ENCODE peak calls at places on chromosome 10, in four cellular contexts. One of them, this sample, is unnamed.

GRCh38 chr10:119542990-119543813 is 683 bp upstream of the RGS10 start:
- DNase-seq in mesenchymal stem cell: peak; percentile 65
- DNase-seq in IMR-90: peak; percentile 49
- DNase-seq in H9: peak; percentile 61
- DNase-seq in this sample: peak; percentile 44

GRCh38 chr10:4704034-4704545 is 121.9 kb upstream of the AKR1E2 start:
- DNase-seq in H9: no peak
- DNase-seq in mesenchymal stem cell: peak; percentile 84
- DNase-seq in IMR-90: peak; percentile 93
- DNase-seq in this sample: no peak

GRCh38 chr10:76127984-76128589 is 696.7 kb downstream of the LRMDA start:
- DNase-seq in H9: no peak
- DNase-seq in mesenchymal stem cell: no peak
- DNase-seq in IMR-90: peak; percentile 13
- DNase-seq in this sample: no peak

GRCh38 chr10:117539271-117539876 is 3.2 kb upstream of the EMX2 start:
- DNase-seq in IMR-90: no peak
- DNase-seq in H9: no peak
- DNase-seq in mesenchymal stem cell: no peak
- DNase-seq in this sample: no peak

GRCh38 chr10:86262671-86263165 is 103.9 kb downstream of the GRID1 start:
- DNase-seq in mesenchymal stem cell: no peak
- DNase-seq in IMR-90: no peak
- DNase-seq in H9: peak; percentile 46
- DNase-seq in this sample: no peak

GRCh38 chr10:49798275-49798674 is 36.2 kb upstream of the OGDHL start:
- DNase-seq in H9: no peak
- DNase-seq in IMR-90: no peak
- DNase-seq in mesenchymal stem cell: no peak
- DNase-seq in this sample: no peak

GRCh38 chr10:4983615-4984216 is 19.9 kb downstream of the AKR1C2 start:
- DNase-seq in H9: no peak
- DNase-seq in mesenchymal stem cell: no peak
- DNase-seq in IMR-90: no peak
- DNase-seq in this sample: no peak

GRCh38 chr10:18635995-18636394 is 15.4 kb downstream of the NSUN6 start:
- DNase-seq in mesenchymal stem cell: no peak
- DNase-seq in IMR-90: no peak
- DNase-seq in H9: no peak
- DNase-seq in this sample: no peak

GRCh38 chr10:60456053-60456452 is 66.4 kb upstream of the ANK3 start:
- DNase-seq in H9: peak; percentile 57
- DNase-seq in IMR-90: peak; percentile 27
- DNase-seq in mesenchymal stem cell: peak; percentile 21
- DNase-seq in this sample: no peak

GRCh38 chr10:104045151-104046089 is 40.3 kb downstream of the COL17A1 start:
- DNase-seq in mesenchymal stem cell: peak; percentile 73
- DNase-seq in H9: peak; percentile 83
- DNase-seq in IMR-90: peak; percentile 76
- DNase-seq in this sample: peak; percentile 66

GRCh38 chr10:86443069-86443468 is 76.5 kb upstream of the GRID1 start:
- DNase-seq in IMR-90: peak; percentile 82
- DNase-seq in mesenchymal stem cell: peak; percentile 44
- DNase-seq in H9: no peak
- DNase-seq in this sample: no peak

GRCh38 chr10:105700327-105700726 is 1059.2 kb downstream of the SORCS3 start:
- DNase-seq in IMR-90: no peak
- DNase-seq in mesenchymal stem cell: no peak
- DNase-seq in H9: no peak
- DNase-seq in this sample: no peak

GRCh38 chr10:49138361-49138891 is 4.6 kb upstream of the FAM170B start:
- DNase-seq in IMR-90: peak; percentile 87
- DNase-seq in mesenchymal stem cell: peak; percentile 75
- DNase-seq in H9: no peak
- DNase-seq in this sample: no peak

GRCh38 chr10:119686465-119687191 is 35.4 kb downstream of the BAG3 start:
- DNase-seq in H9: peak; percentile 86
- DNase-seq in IMR-90: peak; percentile 89
- DNase-seq in mesenchymal stem cell: peak; percentile 82
- DNase-seq in this sample: peak; percentile 74

GRCh38 chr10:71262027-71262426 is 49.7 kb downstream of the UNC5B start:
- DNase-seq in mesenchymal stem cell: no peak
- DNase-seq in IMR-90: no peak
- DNase-seq in H9: no peak
- DNase-seq in this sample: no peak

GRCh38 chr10:30062090-30062489 is 2.7 kb upstream of the JCAD start:
- DNase-seq in IMR-90: peak; percentile 97
- DNase-seq in mesenchymal stem cell: peak; percentile 95
- DNase-seq in H9: no peak
- DNase-seq in this sample: no peak

GRCh38 chr10:48567346-48567745 is 37.5 kb downstream of the ARHGAP22 start:
- DNase-seq in H9: peak; percentile 9
- DNase-seq in mesenchymal stem cell: no peak
- DNase-seq in IMR-90: no peak
- DNase-seq in this sample: no peak

GRCh38 chr10:32346134-32346550 is 816 bp downstream of the EPC1 start:
- DNase-seq in mesenchymal stem cell: peak; percentile 96
- DNase-seq in H9: peak; percentile 97
- DNase-seq in IMR-90: peak; percentile 94
- DNase-seq in this sample: peak; percentile 94

GRCh38 chr10:78028438-78029293 is 649 bp downstream of the POLR3A start:
- DNase-seq in IMR-90: peak; percentile 57
- DNase-seq in H9: no peak
- DNase-seq in mesenchymal stem cell: peak; percentile 75
- DNase-seq in this sample: peak; percentile 20

GRCh38 chr10:89637108-89637507 is 7.9 kb downstream of the PANK1 start:
- DNase-seq in H9: no peak
- DNase-seq in mesenchymal stem cell: no peak
- DNase-seq in IMR-90: no peak
- DNase-seq in this sample: no peak
- H2AK5ac ChIP-seq in H9: no peak overlapping the region
- H2AK5ac ChIP-seq in mesenchymal stem cell: no peak overlapping the region
- H2AK5ac ChIP-seq in IMR-90: no peak overlapping the region
- H2AK5ac ChIP-seq in this sample: no peak overlapping the region

GRCh38 chr10:112898540-112899395 is 51.3 kb upstream of the TCF7L2 start:
- DNase-seq in IMR-90: peak; percentile 80
- DNase-seq in mesenchymal stem cell: peak; percentile 62
- DNase-seq in H9: peak; percentile 95
- DNase-seq in this sample: peak; percentile 53
- H2AFZ ChIP-seq in IMR-90: peak overlapping the region; percentile 90
- H2AFZ ChIP-seq in mesenchymal stem cell: peak overlapping the region; percentile 36
- H2AFZ ChIP-seq in H9: no peak overlapping the region
- H2AFZ ChIP-seq in this sample: peak overlapping the region; percentile 84

GRCh38 chr10:97175586-97175985 is 10.2 kb downstream of the SLIT1 start:
- DNase-seq in H9: no peak
- DNase-seq in IMR-90: no peak
- DNase-seq in mesenchymal stem cell: no peak
- DNase-seq in this sample: no peak

GRCh38 chr10:97174937-97175336 is 10.8 kb downstream of the SLIT1 start:
- DNase-seq in mesenchymal stem cell: no peak
- DNase-seq in IMR-90: no peak
- DNase-seq in H9: no peak
- DNase-seq in this sample: no peak

GRCh38 chr10:97178074-97178473 is 7.7 kb downstream of the SLIT1 start:
- DNase-seq in mesenchymal stem cell: no peak
- DNase-seq in IMR-90: no peak
- DNase-seq in H9: no peak
- DNase-seq in this sample: no peak

GRCh38 chr10:97174276-97174775 is 11.4 kb downstream of the SLIT1 start:
- DNase-seq in H9: no peak
- DNase-seq in IMR-90: no peak
- DNase-seq in mesenchymal stem cell: no peak
- DNase-seq in this sample: no peak

DNA sequence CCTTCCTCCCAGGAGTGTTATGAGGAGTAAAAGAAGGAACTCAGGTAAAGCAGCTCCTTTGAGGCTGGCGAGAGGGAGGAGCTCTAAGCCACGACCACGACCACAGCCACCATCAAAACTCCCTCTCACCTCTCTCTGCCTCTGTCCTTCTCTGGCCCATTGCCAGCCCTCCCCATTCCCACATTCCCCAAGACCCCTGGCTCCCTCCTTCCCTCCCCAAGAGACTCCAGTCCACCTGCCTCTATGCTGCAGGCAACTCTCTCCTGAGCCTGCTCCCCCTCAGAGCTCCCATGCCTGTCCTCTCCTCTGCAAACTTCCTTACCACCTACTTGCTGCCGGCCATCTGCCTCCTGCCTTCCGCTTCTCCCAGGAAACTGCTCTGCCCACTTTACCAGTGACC is 9.5 kb downstream of the SLIT1 start:
- DNase-seq in mesenchymal stem cell: no peak
- DNase-seq in IMR-90: no peak
- DNase-seq in H9: no peak
- DNase-seq in this sample: no peak
- H2AK5ac ChIP-seq in mesenchymal stem cell: no peak overlapping the region
- H2AK5ac ChIP-seq in IMR-90: no peak overlapping the region
- H2AK5ac ChIP-seq in H9: no peak overlapping the region
- H2AK5ac ChIP-seq in this sample: no peak overlapping the region

DNA sequence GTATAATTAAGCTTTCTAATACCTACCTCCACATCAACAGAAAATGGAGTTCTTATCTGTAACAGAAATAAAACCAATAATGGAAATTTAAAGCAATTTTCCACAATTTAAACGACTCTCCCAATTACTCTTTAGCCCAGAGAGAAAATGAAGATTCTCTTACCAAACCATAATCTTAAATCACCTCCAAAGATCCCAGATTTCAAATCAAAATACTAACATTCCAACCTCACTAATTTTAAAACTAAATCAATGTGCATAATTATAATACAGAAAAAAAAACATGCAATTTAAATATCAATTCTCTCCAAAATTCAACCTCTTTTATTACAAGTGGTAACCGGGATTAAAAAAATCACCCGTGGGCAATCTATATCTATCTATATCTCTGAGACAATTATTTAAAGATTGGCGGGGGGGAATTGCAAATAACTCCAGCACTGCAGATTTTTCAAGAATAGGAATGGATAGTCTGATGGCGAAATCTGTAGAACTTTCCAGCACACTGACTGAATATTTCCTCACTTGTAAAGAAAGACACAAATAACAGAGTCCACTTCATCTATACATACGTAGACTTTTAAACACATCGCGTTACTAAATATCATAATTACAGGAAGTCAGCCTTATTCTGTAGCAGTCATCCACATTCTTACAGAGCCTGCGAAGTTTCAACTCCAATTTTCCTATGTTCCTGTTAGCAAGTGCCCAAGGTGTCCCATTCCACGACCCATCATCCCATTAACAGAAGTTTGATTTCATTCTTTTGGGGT is 1.3 kb downstream of the HERC4 start:
- DNase-seq in H9: no peak
- DNase-seq in IMR-90: peak; percentile 31
- DNase-seq in mesenchymal stem cell: peak; percentile 56
- DNase-seq in this sample: no peak
- H2AFZ ChIP-seq in H9: no peak overlapping the region
- H2AFZ ChIP-seq in IMR-90: no peak overlapping the region
- H2AFZ ChIP-seq in mesenchymal stem cell: no peak overlapping the region
- H2AFZ ChIP-seq in this sample: peak overlapping the region; percentile 89

DNA sequence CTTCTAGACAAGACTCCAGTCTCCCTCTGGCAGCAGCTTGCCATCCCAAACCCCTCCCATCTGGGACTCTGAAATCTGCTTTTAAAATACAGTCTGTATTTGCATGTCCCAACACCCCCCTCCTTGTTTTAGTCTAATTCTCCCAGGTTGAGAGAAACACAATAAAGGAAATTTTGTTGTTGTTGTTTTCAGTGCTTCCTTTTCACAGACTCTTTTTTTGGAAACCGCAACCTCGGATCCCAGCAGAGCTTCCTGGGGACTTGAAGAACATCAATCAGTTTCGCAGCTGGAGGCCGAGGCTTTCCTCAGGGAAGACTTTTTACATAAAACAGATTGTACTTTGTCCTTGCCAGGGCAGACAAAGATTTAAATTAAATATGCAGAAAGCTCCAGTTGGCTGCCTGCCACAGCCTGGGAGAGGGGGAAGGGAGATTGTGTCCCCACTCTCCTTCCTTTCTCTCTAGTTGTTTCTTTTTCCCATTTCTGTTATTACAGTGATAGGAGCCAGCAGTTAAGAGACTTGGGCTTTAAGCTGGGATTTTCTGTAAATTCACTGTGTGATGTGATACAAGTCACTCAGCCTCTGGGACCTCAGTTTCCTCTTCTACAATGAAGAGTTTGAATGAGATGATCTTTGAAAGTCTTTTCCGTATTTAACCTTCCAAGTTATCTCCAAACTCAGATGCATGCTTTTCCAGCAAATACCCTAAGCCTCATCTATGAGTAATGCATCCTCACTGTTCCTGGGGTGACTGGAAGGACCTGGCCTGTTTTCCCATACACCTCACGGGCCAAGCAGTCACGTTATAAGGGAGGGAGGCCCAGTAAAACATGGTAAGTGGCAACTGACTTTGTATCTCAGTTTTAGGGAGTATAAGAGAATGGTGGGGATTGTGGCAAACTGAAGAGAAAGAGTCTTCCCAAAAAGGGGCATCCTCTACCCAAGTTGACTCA is 192.3 kb downstream of the REEP3 start:
- DNase-seq in mesenchymal stem cell: peak; percentile 88
- DNase-seq in IMR-90: peak; percentile 59
- DNase-seq in H9: peak; percentile 96
- DNase-seq in this sample: peak; percentile 20
- H2AK5ac ChIP-seq in mesenchymal stem cell: peak overlapping the region; percentile 71
- H2AK5ac ChIP-seq in IMR-90: peak overlapping the region; percentile 45
- H2AK5ac ChIP-seq in H9: peak overlapping the region; percentile 79
- H2AK5ac ChIP-seq in this sample: no peak overlapping the region

DNA sequence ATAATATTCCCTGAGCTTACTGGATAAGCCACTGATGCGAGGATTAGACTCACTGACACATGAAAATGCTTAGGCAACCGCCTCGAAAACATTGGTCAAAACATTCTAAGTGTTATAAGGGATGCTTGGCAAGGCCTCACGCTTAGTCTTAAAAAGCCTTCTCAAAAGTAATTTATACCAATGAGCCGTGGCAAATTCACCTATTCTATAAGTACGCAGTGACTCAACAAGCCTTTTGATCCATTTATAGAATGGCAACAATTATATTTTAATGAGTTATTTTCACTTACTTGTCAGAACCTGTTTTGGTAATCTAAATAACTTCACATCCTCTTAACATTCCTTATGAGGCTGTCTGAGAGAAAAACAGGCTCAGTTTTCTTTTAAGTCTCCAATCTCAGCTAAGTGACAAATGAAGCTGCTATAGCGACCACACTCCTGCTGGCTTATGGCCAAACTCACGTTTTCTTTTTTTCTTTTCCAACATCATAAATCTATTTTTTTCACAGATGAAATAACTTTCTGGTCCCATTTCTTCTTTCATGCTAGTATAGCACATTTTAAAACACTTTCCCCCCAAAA is 121.2 kb upstream of the AFAP1L2 start:
- DNase-seq in IMR-90: no peak
- DNase-seq in H9: no peak
- DNase-seq in mesenchymal stem cell: peak; percentile 35
- DNase-seq in this sample: no peak
- H2AFZ ChIP-seq in IMR-90: no peak overlapping the region
- H2AFZ ChIP-seq in H9: no peak overlapping the region
- H2AFZ ChIP-seq in mesenchymal stem cell: no peak overlapping the region
- H2AFZ ChIP-seq in this sample: no peak overlapping the region

GRCh38 chr10:51657481-51657880 is 41.9 kb downstream of the CSTF2T start:
- DNase-seq in mesenchymal stem cell: no peak
- DNase-seq in IMR-90: no peak
- DNase-seq in H9: no peak
- DNase-seq in this sample: no peak
- H2AK5ac ChIP-seq in mesenchymal stem cell: no peak overlapping the region
- H2AK5ac ChIP-seq in IMR-90: no peak overlapping the region
- H2AK5ac ChIP-seq in H9: no peak overlapping the region
- H2AK5ac ChIP-seq in this sample: no peak overlapping the region

GRCh38 chr10:89706011-89706410 is 4.6 kb downstream of the KIF20B start:
- DNase-seq in H9: no peak
- DNase-seq in mesenchymal stem cell: peak; percentile 53
- DNase-seq in IMR-90: peak; percentile 28
- DNase-seq in this sample: no peak
- H2AFZ ChIP-seq in H9: no peak overlapping the region
- H2AFZ ChIP-seq in mesenchymal stem cell: no peak overlapping the region
- H2AFZ ChIP-seq in IMR-90: no peak overlapping the region
- H2AFZ ChIP-seq in this sample: no peak overlapping the region

This sample was measured in neuronal stem cell.